ENCODE peak calls at places on chromosomes 16 and 17, in four cellular contexts. P, Q, Z and G are unnamed samples.
A peak's percentile ranks its signal among the peaks of the same experiment; 100 is the strongest.

GRCh38 chr16:68215302-68215701 is 20.6 kb downstream of the ESRP2 start:
- DNase-seq in P (no peak), Z (no peak), Q (no peak), G (no peak)

GRCh38 chr17:48542114-48542955 is 2.6 kb downstream of the HOXB2 start:
- DNase-seq in Z (no peak), P (no peak), Q (no peak), G (no peak)

GRCh38 chr17:8542599-8542998 is 87.9 kb downstream of the MYH10 start:
- DNase-seq in P (no peak), Q (no peak), Z (no peak), G (no peak)

GRCh38 chr17:14747576-14747940 is 446.7 kb downstream of the HS3ST3B1 start:
- DNase-seq in Z (no peak), Q (no peak), P (no peak), G (no peak)

GRCh38 chr16:27999687-28000086 is 63.8 kb downstream of the GSG1L start:
- DNase-seq in Z (no peak), Q (no peak), P (no peak), G (no peak)

GRCh38 chr17:62085511-62086408 is 20.7 kb upstream of the MED13 start:
- DNase-seq in P (no peak), Q (no peak), Z (no peak), G (peak; percentile 61)

GRCh38 chr17:37643118-37643766 is at the start of gene DDX52:
- DNase-seq in Q (peak; percentile 88), Z (peak; percentile 52), P (peak; percentile 93), G (peak; percentile 95)

GRCh38 chr17:75611746-75612437 is 21.3 kb upstream of the SMIM5 start:
- DNase-seq in Z (no peak), P (no peak), Q (no peak), G (no peak)

GRCh38 chr17:29930399-29931010 is 477 bp upstream of the SSH2 start:
- DNase-seq in Z (no peak), P (no peak), Q (no peak), G (peak; percentile 9)

GRCh38 chr17:6101706-6102105 is 31.5 kb downstream of the WSCD1 start:
- DNase-seq in P (no peak), Q (no peak), Z (no peak), G (no peak)

GRCh38 chr17:15907290-15907689 is 37.6 kb upstream of the ADORA2B start:
- DNase-seq in Q (no peak), P (no peak), Z (no peak), G (no peak)

GRCh38 chr17:79534851-79535727 is 75.8 kb downstream of the RBFOX3 start:
- DNase-seq in Q (no peak), Z (no peak), P (no peak), G (no peak)

GRCh38 chr16:11263737-11264136 is 5.4 kb downstream of the TNP2 start:
- DNase-seq in Z (no peak), Q (no peak), P (no peak), G (no peak)

GRCh38 chr17:48002208-48002919 is 31.5 kb downstream of the CDK5RAP3 start:
- DNase-seq in P (peak; percentile 56), Q (no peak), Z (peak; percentile 75), G (peak; percentile 60)

GRCh38 chr16:77674888-77675287 is 47.4 kb upstream of the NUDT7 start:
- DNase-seq in Z (no peak), P (no peak), Q (no peak), G (no peak)

GRCh38 chr16:27690604-27691003 is 140.7 kb downstream of the KATNIP start:
- DNase-seq in Z (no peak), P (peak; percentile 31), Q (no peak), G (peak; percentile 71)

GRCh38 chr16:30997887-30998711 is 12.3 kb downstream of the STX1B start:
- DNase-seq in Q (no peak), Z (no peak), P (peak; percentile 74), G (no peak)

GRCh38 chr17:81427446-81428120 is 32.3 kb downstream of the BAHCC1 start:
- DNase-seq in Q (peak; percentile 73), Z (no peak), P (no peak), G (no peak)

GRCh38 chr16:31385680-31386079 is 7.5 kb upstream of the ITGAD start:
- DNase-seq in Q (no peak), P (no peak), Z (no peak), G (no peak)

GRCh38 chr17:60390223-60390622 is 1.7 kb downstream of the USP32 start:
- DNase-seq in Z (no peak), Q (peak; percentile 45), P (no peak), G (peak; percentile 73)

GRCh38 chr16:84132527-84133285 is 12.3 kb downstream of the HSDL1 start:
- DNase-seq in Z (no peak), P (no peak), Q (no peak), G (no peak)

GRCh38 chr16:78462261-78463208 is 363.1 kb downstream of the WWOX start:
- DNase-seq in P (no peak), Z (no peak), Q (no peak), G (no peak)

GRCh38 chr16:15777533-15778203 is 79.2 kb downstream of the MYH11 start:
- DNase-seq in P (peak; percentile 79), Q (peak; percentile 32), Z (no peak), G (peak; percentile 66)

GRCh38 chr16:15949210-15950166 is at the start of gene ABCC1:
- DNase-seq in Q (peak; percentile 95), P (peak; percentile 65), Z (no peak), G (peak; percentile 92)

GRCh38 chr17:48593126-48593829 is at the start of gene HOXB5:
- DNase-seq in Z (no peak), Q (no peak), P (no peak), G (no peak)

GRCh38 chr17:57006040-57006439 is 28.1 kb downstream of the SCPEP1 start:
- DNase-seq in P (no peak), Q (no peak), Z (no peak), G (no peak)

GRCh38 chr17:46191332-46192210 is 1.7 kb downstream of the KANSL1 start:
- DNase-seq in Q (peak; percentile 71), Z (no peak), P (peak; percentile 64), G (peak; percentile 52)

GRCh38 chr17:8148560-8148959 is 3.6 kb downstream of the PER1 start:
- DNase-seq in Z (no peak), P (no peak), Q (no peak), G (no peak)

GRCh38 chr17:30924341-30924740 is 2.6 kb downstream of the ADAP2 start:
- DNase-seq in Q (no peak), Z (no peak), P (no peak), G (no peak)

GRCh38 chr17:75084039-75084660 is 3.6 kb upstream of the SLC16A5 start:
- DNase-seq in Z (no peak), P (peak; percentile 78), Q (peak; percentile 60), G (peak; percentile 55)

GRCh38 chr16:79994413-79994812 is 393.9 kb upstream of the MAF start:
- DNase-seq in Q (no peak), Z (no peak), P (no peak), G (no peak)

GRCh38 chr17:79202476-79202875 is 127.9 kb downstream of the ENGASE start:
- DNase-seq in Z (no peak), Q (peak; percentile 74), P (no peak), G (no peak)

GRCh38 chr17:40176409-40177110 is 710 bp upstream of the RAPGEFL1 start:
- DNase-seq in Q (no peak), Z (no peak), P (no peak), G (peak; percentile 33)

GRCh38 chr16:70432800-70433455 is 6.0 kb downstream of the ST3GAL2 start:
- DNase-seq in Z (no peak), Q (peak; percentile 38), P (no peak), G (no peak)
- TF ChIP-seq CHD2 in Z (no peak), Q (no peak), P (no peak), G (no peak)

DNA sequence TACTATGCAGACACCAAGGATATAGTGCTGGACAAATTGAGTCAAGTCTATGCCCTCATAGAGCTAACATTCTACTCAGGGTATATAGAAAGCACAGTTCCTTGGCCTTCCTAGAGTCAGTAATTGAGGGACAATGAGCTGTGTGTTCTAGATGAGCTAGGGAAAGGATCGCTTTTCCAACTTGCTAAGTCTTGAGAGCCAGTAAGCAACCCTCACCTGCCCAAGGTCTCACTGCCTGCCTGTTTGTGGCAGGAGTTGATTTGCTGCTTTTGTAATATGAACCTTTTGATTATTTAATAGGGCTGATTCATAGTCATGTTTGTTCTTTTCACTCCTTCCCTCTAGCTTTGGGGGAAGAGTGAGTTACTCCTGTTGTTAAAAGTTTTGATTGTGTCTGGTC is 6.5 kb downstream of the DDX42 start:
- DNase-seq in Q (no peak), Z (no peak), P (peak; percentile 13), G (no peak)
- TF ChIP-seq CHD2 in Q (no peak), Z (no peak), P (no peak), G (no peak)

GRCh38 chr17:82780195-82780594 is 28.3 kb downstream of the TBCD start:
- DNase-seq in Z (no peak), P (no peak), Q (no peak), G (no peak)

GRCh38 chr17:82780981-82781893 is 29.4 kb downstream of the TBCD start:
- DNase-seq in Z (no peak), Q (no peak), P (no peak), G (no peak)

GRCh38 chr17:82781894-82782274 is 30.0 kb downstream of the TBCD start:
- DNase-seq in Q (peak; percentile 98), P (peak; percentile 72), Z (peak; percentile 17), G (peak; percentile 79)

GRCh38 chr17:82783498-82783897 is 31.6 kb downstream of the TBCD start:
- DNase-seq in P (no peak), Z (no peak), Q (no peak), G (no peak)

GRCh38 chr17:82782657-82783207 is 30.9 kb downstream of the TBCD start:
- DNase-seq in P (no peak), Z (no peak), Q (no peak), G (no peak)
- TF ChIP-seq CHD2 in P (no peak), Z (no peak), Q (no peak), G (no peak)

GRCh38 chr16:75555213-75555706 is 792 bp downstream of the TMEM231 start:
- DNase-seq in P (peak; percentile 94), Z (no peak), Q (peak; percentile 90), G (peak; percentile 89)
- TF ChIP-seq CHD2 in P (no peak), Z (no peak), Q (peak; percentile 52), G (no peak)